ENCODE peak calls at places on chromosomes 1 and 21, in seven cellular contexts. T, E, D, H, O, N and S are unnamed samples.

GRCh38 chr1:40886318-40887011 is 24.3 kb upstream of the CITED4 start:
- DNase-seq in T (no peak), O (no peak), N (no peak), H (no peak), E (no peak), D (no peak), S (no peak)

GRCh38 chr1:173418107-173418985 is 58.8 kb upstream of the PRDX6 start:
- DNase-seq in D (no peak), E (no peak), H (peak; percentile 64), O (peak; percentile 45), N (no peak), T (no peak), S (no peak)

GRCh38 chr1:231419147-231419546 is 2.9 kb downstream of the EGLN1 start:
- DNase-seq in E (no peak), O (no peak), N (no peak), D (no peak), T (no peak), H (no peak), S (no peak)

GRCh38 chr1:207115269-207115668 is 11.2 kb downstream of the C4BPA start:
- DNase-seq in T (no peak), O (no peak), N (no peak), D (no peak), E (no peak), H (peak; percentile 44), S (no peak)

GRCh38 chr1:107140703-107141490 is at the start of gene NTNG1:
- DNase-seq in T (no peak), E (peak; percentile 45), N (peak; percentile 69), H (no peak), D (peak; percentile 92), O (no peak), S (peak; percentile 15)

GRCh38 chr1:152107984-152108898 is 7.0 kb downstream of the TCHH start:
- DNase-seq in O (peak; percentile 46), N (peak; percentile 54), T (no peak), D (peak; percentile 74), E (peak; percentile 50), H (peak; percentile 96), S (no peak)

GRCh38 chr1:118986291-118986838 is 1.8 kb downstream of the TBX15 start:
- DNase-seq in T (no peak), N (no peak), D (peak; percentile 47), E (no peak), H (no peak), O (no peak), S (no peak)

GRCh38 chr1:153404768-153405167 is 11.6 kb upstream of the S100A7A start:
- DNase-seq in H (peak; percentile 55), T (no peak), O (no peak), E (peak; percentile 73), D (peak; percentile 54), N (peak; percentile 86), S (no peak)

GRCh38 chr1:212759683-212760082 is 31.9 kb downstream of the NSL1 start:
- DNase-seq in O (no peak), H (no peak), D (no peak), T (no peak), E (no peak), N (no peak), S (no peak)

GRCh38 chr1:181482521-181483083 is 715 bp upstream of the CACNA1E start:
- DNase-seq in H (peak; percentile 48), O (peak; percentile 0), N (peak; percentile 84), E (peak; percentile 74), D (peak; percentile 72), T (no peak), S (peak; percentile 50)

GRCh38 chr1:87706779-87707228 is 378.1 kb downstream of the LMO4 start:
- DNase-seq in N (no peak), O (peak; percentile 48), E (no peak), T (peak; percentile 28), H (no peak), D (no peak), S (no peak)

GRCh38 chr1:40034869-40035268 is 5.7 kb upstream of the CAP1 start:
- DNase-seq in T (no peak), O (no peak), D (no peak), N (no peak), H (no peak), E (no peak), S (no peak)

GRCh38 chr1:2529776-2530500 is at the start of gene HES5:
- DNase-seq in E (peak; percentile 61), O (no peak), D (no peak), N (peak; percentile 67), H (no peak), T (no peak), S (peak; percentile 96)

GRCh38 chr21:45202889-45203288 is 84.8 kb downstream of the POFUT2 start:
- DNase-seq in N (no peak), T (no peak), E (no peak), D (no peak), H (no peak), O (no peak), S (no peak)

GRCh38 chr21:45203983-45204382 is 83.7 kb downstream of the POFUT2 start:
- DNase-seq in N (no peak), H (no peak), T (no peak), D (no peak), E (no peak), O (no peak), S (no peak)

GRCh38 chr21:45200596-45201296 is 86.9 kb downstream of the POFUT2 start:
- DNase-seq in O (no peak), N (no peak), E (no peak), D (no peak), T (no peak), H (no peak), S (no peak)

GRCh38 chr21:45204395-45204794 is 83.3 kb downstream of the POFUT2 start:
- DNase-seq in D (no peak), E (no peak), H (no peak), N (no peak), O (no peak), T (no peak), S (no peak)

GRCh38 chr21:45202344-45202743 is 85.4 kb downstream of the POFUT2 start:
- DNase-seq in O (no peak), T (no peak), N (no peak), E (no peak), D (no peak), H (no peak), S (no peak)
- H3K4ac ChIP-seq in O (no peak overlapping the region), T (no peak overlapping the region), N (no peak overlapping the region), E (no peak overlapping the region), D (no peak overlapping the region), H (no peak overlapping the region), S (no peak overlapping the region)

DNA sequence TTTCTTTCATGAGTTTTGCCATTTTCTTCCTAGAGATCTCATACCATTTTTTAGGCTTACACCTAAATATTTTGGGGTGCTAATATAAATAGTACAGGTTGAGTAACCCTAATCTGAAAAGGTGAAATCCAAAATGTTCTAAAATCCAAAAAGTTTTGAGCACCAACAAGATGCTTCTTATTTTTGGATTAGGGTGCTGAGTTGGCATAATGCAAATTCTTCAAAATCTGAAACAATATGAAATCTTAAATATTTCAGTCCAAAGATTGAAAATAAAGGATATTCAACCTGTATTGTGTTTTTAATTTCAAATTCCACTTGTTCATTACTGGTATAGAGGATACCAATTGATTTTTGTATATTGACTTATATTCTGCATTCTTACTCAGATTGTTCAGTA is 51.1 kb upstream of the KCNK2 start:
- DNase-seq in T (no peak), N (no peak), H (no peak), O (no peak), E (no peak), D (no peak), S (no peak)
- H3K4ac ChIP-seq in T (no peak overlapping the region), N (no peak overlapping the region), H (no peak overlapping the region), O (no peak overlapping the region), E (no peak overlapping the region), D (no peak overlapping the region), S (no peak overlapping the region)

DNA sequence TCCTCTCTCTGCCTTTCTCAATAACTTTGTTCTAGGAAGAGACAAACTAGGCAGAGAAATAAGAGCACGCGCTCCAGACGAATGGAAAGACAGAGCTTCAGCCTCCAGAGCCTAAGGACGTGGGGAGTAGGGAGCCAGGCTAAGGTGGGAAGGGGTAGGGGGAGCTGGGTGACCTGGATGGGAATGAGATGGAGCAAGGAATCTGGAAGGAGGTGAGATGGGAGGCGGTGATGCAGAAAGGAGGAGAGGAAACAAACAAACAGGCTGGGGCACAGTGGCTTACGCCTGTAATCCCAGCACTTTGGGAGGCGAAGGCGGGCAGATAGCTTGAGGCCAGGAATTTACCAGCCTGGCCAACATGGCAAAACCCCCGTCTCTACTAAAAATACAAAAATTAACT is 10.8 kb downstream of the CRABP2 start:
- DNase-seq in O (no peak), D (no peak), T (no peak), N (no peak), E (no peak), H (no peak), S (no peak)
- H3K4ac ChIP-seq in O (no peak overlapping the region), D (no peak overlapping the region), T (no peak overlapping the region), N (peak overlapping the region; percentile 50), E (no peak overlapping the region), H (peak overlapping the region; percentile 35), S (no peak overlapping the region)

DNA sequence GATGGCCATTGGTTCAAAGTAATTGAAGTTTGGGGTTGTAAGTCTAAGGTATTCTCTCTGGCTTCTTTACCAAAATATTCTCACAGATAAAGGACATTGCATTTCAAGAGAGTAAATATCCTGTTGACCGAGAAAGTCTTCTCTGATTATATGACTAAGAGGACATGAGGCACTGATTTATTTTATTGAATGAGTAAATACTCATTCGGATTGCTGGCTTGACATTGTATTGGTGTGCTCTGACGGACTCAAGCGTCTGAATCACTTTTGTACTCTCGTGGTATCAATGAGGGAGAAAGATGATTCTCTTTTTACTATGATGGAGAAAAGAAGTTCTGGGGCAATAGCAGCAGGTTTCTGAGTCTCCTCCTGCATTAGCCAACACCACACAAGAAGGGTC is 205.3 kb upstream of the RRP15 start:
- DNase-seq in E (no peak), O (no peak), D (no peak), T (no peak), N (no peak), H (no peak), S (no peak)
- H3K4ac ChIP-seq in E (no peak overlapping the region), O (no peak overlapping the region), D (no peak overlapping the region), T (no peak overlapping the region), N (no peak overlapping the region), H (no peak overlapping the region), S (no peak overlapping the region)

DNA sequence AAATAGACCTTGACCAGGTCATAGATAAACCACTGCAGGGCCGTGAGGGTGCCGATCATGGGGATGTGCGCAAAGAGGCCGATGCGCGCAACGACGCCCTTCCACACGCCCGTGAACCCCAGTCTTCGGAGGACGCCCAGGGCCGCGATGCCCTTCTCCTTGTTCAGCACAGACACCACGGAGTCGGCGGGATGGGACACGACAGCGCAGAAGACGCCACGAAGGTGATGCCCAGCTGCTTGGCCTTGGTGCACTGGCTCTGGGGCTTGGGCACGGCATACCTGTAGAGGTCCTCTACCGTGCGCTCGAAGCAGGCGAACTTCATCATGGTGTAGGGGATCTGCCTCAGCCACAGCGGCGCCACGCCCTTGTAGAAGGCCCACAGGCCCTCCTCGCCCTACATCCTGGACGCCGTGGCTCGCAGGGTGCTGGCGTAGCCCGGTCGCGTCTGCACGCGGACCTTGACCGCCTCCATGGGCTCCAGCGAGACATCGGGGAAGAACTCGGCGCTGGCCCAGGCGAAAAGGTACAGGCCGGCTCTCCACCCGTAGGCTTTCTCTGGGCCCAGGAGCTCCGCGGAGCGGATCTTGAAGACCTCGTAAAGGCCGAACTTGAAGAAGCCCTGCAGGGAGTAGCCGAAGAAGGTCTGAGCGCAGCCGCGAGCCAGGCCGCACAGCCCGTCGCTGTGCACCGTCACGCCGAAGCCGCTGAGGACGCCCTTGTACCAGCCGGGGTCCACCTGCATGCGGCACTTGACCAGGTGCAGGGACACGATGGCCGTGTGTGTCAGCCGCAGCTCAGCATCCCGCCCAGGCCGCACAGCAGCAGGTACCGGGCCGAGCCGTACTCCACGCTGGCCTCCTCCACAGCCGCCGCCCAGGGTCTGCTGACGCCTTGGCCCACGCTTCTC is 20.5 kb upstream of the DMRTB1 start:
- DNase-seq in D (no peak), E (no peak), T (no peak), O (no peak), H (no peak), N (no peak), S (no peak)
- H3K4ac ChIP-seq in D (peak overlapping the region; percentile 36), E (no peak overlapping the region), T (no peak overlapping the region), O (no peak overlapping the region), H (no peak overlapping the region), N (no peak overlapping the region), S (no peak overlapping the region)